ENCODE peak calls at places on chromosomes 13 and 19, in nine cellular contexts. U is PC-9; E is stomach; D is neural progenitor cell; K is WERI-Rb-1; T is psoas muscle; F is ovary; A is H9; H is CD4-positive, alpha-beta memory T cell. V is an unnamed sample.

GRCh38 chr19:41705393-41706174 is 2.8 kb upstream of the CEACAM5 start:
- DNase-seq in F (no peak), U (peak), H (no peak), E (no peak), T (no peak), D (peak), A (peak), K (no peak), V (no peak)

GRCh38 chr13:33446821-33447481 is 161.4 kb upstream of the STARD13 start:
- DNase-seq in T (no peak), U (peak), H (no peak), A (no peak), K (no peak), F (no peak), E (peak), D (no peak), V (no peak)

GRCh38 chr13:32947411-32947810 is 68.8 kb upstream of the KL start:
- DNase-seq in H (no peak), D (no peak), U (no peak), K (no peak), A (no peak), F (no peak), T (no peak), E (no peak), V (no peak)

GRCh38 chr19:48715681-48716171 is 3.8 kb downstream of the MAMSTR start:
- DNase-seq in E (no peak), T (peak), U (no peak), D (no peak), A (peak), K (no peak), H (no peak), F (peak), V (no peak)

GRCh38 chr19:51702103-51702753 is 9.1 kb downstream of the SPACA6 start:
- DNase-seq in T (peak), K (no peak), F (peak), A (peak), E (peak), U (peak), D (peak), H (peak), V (peak)

GRCh38 chr13:40193290-40194203 is 472.9 kb downstream of the FOXO1 start:
- DNase-seq in E (no peak), D (no peak), U (no peak), T (peak), A (no peak), F (no peak), H (no peak), K (no peak), V (peak)

GRCh38 chr19:55452381-55453325 is 8.8 kb downstream of the ISOC2 start:
- DNase-seq in A (peak), H (peak), E (peak), F (peak), K (peak), D (peak), U (no peak), T (peak), V (peak)

GRCh38 chr19:3403489-3404323 is 37.3 kb downstream of the NFIC start:
- DNase-seq in K (no peak), H (no peak), A (no peak), E (peak), D (no peak), T (peak), F (peak), U (no peak), V (peak)

GRCh38 chr13:48159436-48160225 is 64.7 kb upstream of the MED4 start:
- DNase-seq in T (no peak), U (no peak), A (no peak), F (no peak), D (no peak), H (no peak), K (no peak), E (no peak), V (no peak)

GRCh38 chr19:33391631-33392249 is 18.2 kb downstream of the CEBPG start:
- DNase-seq in H (no peak), T (no peak), E (no peak), F (peak), A (no peak), D (no peak), K (no peak), U (no peak), V (no peak)

GRCh38 chr13:30376426-30377311 is 45.6 kb upstream of the UBE2L5 start:
- DNase-seq in D (no peak), A (no peak), T (no peak), H (peak), F (no peak), K (no peak), U (no peak), E (peak), V (no peak)

GRCh38 chr13:20684535-20684934 is 19.0 kb upstream of the IL17D start:
- DNase-seq in D (no peak), F (no peak), U (no peak), K (no peak), H (no peak), E (no peak), T (no peak), A (no peak), V (no peak)

GRCh38 chr13:111153977-111154332 is 38.8 kb downstream of the ARHGEF7 start:
- DNase-seq in K (no peak), F (no peak), T (no peak), H (no peak), D (no peak), E (no peak), A (no peak), U (peak), V (no peak)

GRCh38 chr13:40536443-40537113 is 129.9 kb downstream of the FOXO1 start:
- DNase-seq in A (no peak), E (peak), U (peak), D (no peak), T (peak), F (no peak), H (no peak), K (no peak), V (no peak)

GRCh38 chr13:48896312-48896711 is 79.4 kb upstream of the FNDC3A start:
- DNase-seq in U (no peak), D (no peak), E (no peak), T (no peak), A (no peak), K (no peak), H (no peak), F (no peak), V (no peak)

GRCh38 chr19:1523412-1524205 is at the start of gene PLK5:
- DNase-seq in A (no peak), U (no peak), F (no peak), E (no peak), D (peak), H (no peak), K (no peak), T (no peak), V (peak)

GRCh38 chr13:27354379-27354778 is 70.0 kb upstream of the GTF3A start:
- DNase-seq in H (no peak), K (no peak), U (no peak), T (no peak), E (no peak), F (no peak), D (no peak), A (no peak), V (no peak)

GRCh38 chr19:53883231-53883661 is 1.2 kb downstream of the PRKCG start:
- DNase-seq in A (no peak), E (no peak), F (no peak), T (peak), U (no peak), K (no peak), H (peak), D (peak), V (no peak)

GRCh38 chr19:49400034-49400433 is 12.0 kb downstream of the KASH5 start:
- DNase-seq in F (no peak), U (no peak), E (no peak), K (no peak), A (no peak), H (no peak), T (no peak), D (no peak), V (no peak)

GRCh38 chr19:7670150-7670784 is 1.4 kb downstream of the RETN start:
- DNase-seq in D (peak), T (no peak), U (no peak), K (no peak), H (no peak), E (no peak), F (no peak), A (no peak), V (no peak)

GRCh38 chr19:30449191-30449590 is 77.0 kb downstream of the ZNF536 start:
- DNase-seq in E (no peak), A (no peak), T (no peak), D (no peak), F (no peak), U (no peak), K (no peak), H (no peak), V (no peak)
- H3K27ac ChIP-seq in E (peak), A (no peak), T (no peak), D (no peak), F (no peak), U (no peak), K (no peak), H (no peak), V (no peak)

GRCh38 chr19:5129691-5130090 is 160.8 kb downstream of the KDM4B start:
- DNase-seq in D (no peak), H (no peak), U (no peak), F (no peak), E (no peak), T (no peak), K (no peak), A (no peak), V (no peak)

GRCh38 chr19:5127710-5128109 is 158.8 kb downstream of the KDM4B start:
- DNase-seq in U (no peak), D (no peak), K (no peak), F (no peak), T (no peak), H (no peak), A (no peak), E (no peak), V (no peak)

GRCh38 chr19:5130371-5131030 is 161.6 kb downstream of the KDM4B start:
- DNase-seq in H (peak), D (no peak), T (no peak), K (peak), E (no peak), A (no peak), F (no peak), U (no peak), V (no peak)

GRCh38 chr19:5128251-5128931 is 159.5 kb downstream of the KDM4B start:
- DNase-seq in F (peak), D (peak), H (no peak), E (peak), K (peak), T (peak), A (no peak), U (no peak), V (no peak)

GRCh38 chr19:5128932-5129389 is 160.0 kb downstream of the KDM4B start:
- DNase-seq in A (no peak), K (peak), E (peak), H (no peak), T (peak), D (no peak), F (peak), U (no peak), V (no peak)
- H3K27ac ChIP-seq in A (no peak), K (peak), E (no peak), H (no peak), T (no peak), D (no peak), F (peak), U (no peak), V (no peak)

DNA sequence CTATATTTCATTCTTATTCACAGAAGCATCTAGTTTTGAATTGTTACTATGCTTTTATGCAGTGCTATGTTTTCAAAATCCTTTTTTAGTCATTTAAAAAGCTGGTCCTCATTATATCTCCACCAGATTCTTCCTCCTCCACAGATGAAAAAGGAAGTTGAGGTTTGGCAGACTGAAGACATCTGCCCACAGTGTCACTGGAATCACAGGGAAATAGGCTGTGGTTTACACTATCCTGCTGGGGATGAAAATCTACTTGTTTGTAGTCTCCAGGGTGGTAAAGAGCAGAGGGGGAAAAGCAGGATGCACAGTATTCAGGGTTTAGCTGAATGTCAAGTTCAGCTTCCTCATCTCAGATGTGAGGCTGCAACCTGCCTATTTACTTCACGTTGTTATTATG is 351.2 kb downstream of the DNAJC15 start:
- DNase-seq in T (no peak), D (no peak), F (no peak), K (no peak), A (no peak), U (no peak), E (no peak), H (no peak), V (no peak)
- H3K27ac ChIP-seq in T (no peak), D (no peak), F (no peak), K (no peak), A (no peak), U (no peak), E (no peak), H (no peak), V (no peak)

GRCh38 chr13:38669234-38669964 is 17.5 kb upstream of the FREM2 start:
- DNase-seq in T (no peak), F (no peak), U (no peak), H (no peak), K (no peak), A (no peak), D (no peak), E (no peak), V (no peak)

GRCh38 chr13:38670627-38671026 is 16.2 kb upstream of the FREM2 start:
- DNase-seq in A (no peak), D (no peak), F (no peak), T (no peak), U (no peak), H (no peak), K (no peak), E (no peak), V (no peak)

DNA sequence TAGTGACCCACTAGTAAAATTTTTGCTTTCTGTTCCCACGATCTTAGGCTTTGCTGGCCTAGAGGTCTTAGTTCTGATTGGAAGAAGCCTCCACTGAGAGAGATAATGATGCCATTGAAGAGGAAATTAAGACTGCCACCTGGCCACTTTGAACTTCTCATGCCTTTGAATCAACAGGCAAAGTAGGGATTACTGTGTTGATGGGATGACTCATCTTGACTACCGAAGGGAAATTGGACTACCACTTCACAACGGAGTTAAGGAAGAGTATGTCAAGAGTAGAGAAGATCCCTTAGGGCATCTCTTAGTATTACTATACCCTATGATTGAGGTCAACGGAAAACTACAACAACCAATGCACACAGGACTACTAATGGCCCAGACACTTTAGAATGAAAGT is 12.7 kb upstream of the FREM2 start:
- DNase-seq in D (no peak), E (no peak), U (no peak), F (no peak), K (no peak), T (no peak), H (no peak), A (no peak), V (no peak)
- H3K27ac ChIP-seq in D (no peak), E (no peak), U (no peak), F (no peak), K (no peak), T (no peak), H (no peak), A (no peak), V (no peak)

GRCh38 chr19:38838986-38839761 is 7.6 kb upstream of the ECH1 start:
- DNase-seq in T (peak), A (no peak), D (no peak), H (no peak), F (no peak), E (no peak), K (no peak), U (no peak), V (no peak)

GRCh38 chr19:38841180-38841766 is 8.5 kb downstream of the HNRNPL start:
- DNase-seq in F (no peak), K (no peak), T (peak), D (no peak), H (no peak), U (no peak), E (no peak), A (no peak), V (no peak)

GRCh38 chr19:38840583-38840968 is 9.0 kb upstream of the ECH1 start:
- DNase-seq in A (no peak), U (no peak), F (no peak), E (no peak), H (no peak), K (no peak), T (peak), D (no peak), V (no peak)

GRCh38 chr19:38838208-38838985 is 6.8 kb upstream of the ECH1 start:
- DNase-seq in F (no peak), K (no peak), T (peak), A (no peak), H (no peak), D (no peak), E (peak), U (peak), V (no peak)

GRCh38 chr19:38839816-38840582 is 8.4 kb upstream of the ECH1 start:
- DNase-seq in H (no peak), T (peak), K (no peak), D (no peak), E (no peak), F (no peak), U (no peak), A (no peak), V (no peak)
- H3K27ac ChIP-seq in H (no peak), T (peak), K (no peak), D (peak), E (peak), F (no peak), U (peak), A (no peak), V (no peak)

DNA sequence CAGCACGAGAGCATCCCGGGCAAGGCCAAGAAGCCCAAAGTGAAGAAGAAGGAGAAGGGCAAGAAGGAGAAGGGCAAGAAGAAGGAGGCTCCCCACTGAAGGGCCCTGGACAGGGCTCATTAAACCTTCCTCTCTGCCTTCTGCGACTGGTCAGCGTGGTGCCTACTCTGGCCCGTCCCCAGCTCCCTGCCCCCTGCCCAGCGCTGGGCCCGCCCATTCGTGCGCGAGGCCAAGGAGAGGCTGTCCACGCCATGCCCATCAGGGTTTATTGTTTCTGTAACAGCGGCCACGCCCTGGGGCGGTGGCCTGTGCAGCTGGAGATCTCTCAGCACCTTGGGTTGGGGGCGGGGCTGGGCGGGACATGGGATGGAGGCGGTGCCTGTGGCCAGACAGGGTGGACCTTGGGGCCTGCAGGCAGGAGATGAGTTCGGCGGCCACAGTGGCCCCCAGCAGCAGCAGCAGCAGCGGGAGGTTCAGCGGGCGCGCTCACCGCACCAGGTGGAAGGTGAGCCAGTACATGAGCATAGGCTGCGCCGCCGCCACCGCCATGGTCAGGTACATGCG is 897 bp downstream of the C19orf33 start:
- DNase-seq in U (peak), F (no peak), T (no peak), D (peak), A (peak), H (no peak), E (peak), K (peak), V (no peak)
- H3K27ac ChIP-seq in U (peak), F (no peak), T (no peak), D (no peak), A (no peak), H (no peak), E (peak), K (peak), V (no peak)

DNA sequence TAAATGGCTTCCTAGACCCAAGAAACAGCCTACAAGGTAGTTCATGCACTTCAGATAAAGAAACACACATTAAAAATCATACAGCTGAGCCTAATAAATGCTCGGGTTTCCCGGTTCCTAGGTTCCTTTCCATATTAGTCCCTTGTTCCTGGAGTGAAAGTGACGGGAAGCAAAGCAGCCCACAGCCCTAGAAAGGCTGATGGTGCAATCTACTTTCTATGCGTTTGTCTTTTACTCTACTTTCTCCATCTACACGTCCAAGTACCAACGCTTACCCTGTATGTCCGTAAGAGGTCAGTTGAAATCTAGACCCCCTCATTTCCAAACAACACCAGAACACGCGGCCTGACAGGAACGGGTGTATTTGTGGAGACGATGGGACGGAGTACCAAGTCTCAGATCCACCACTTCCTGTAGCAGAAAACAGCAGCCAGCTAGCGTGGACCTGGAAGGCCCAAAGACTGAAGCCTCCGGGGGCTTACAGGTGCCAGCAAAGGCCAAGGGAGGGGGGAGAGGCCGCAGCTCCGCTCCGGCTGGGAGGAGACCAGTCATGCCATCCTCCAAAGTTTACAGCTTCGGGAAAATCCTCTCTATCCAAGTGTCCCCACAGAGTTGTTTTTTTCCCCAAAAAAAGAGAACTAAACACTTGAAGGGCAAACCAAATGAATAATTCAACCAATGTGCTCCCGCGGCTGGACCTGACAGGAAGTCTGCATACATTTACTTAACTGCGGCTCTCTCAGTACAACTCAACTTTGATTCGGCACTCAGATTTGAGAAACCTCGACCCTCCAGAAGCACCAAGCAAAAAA is 34.1 kb downstream of the STK24 start:
- DNase-seq in U (no peak), T (peak), E (no peak), K (no peak), D (no peak), A (no peak), F (no peak), H (no peak), V (no peak)
- H3K27ac ChIP-seq in U (no peak), T (peak), E (peak), K (no peak), D (no peak), A (no peak), F (no peak), H (peak), V (no peak)

GRCh38 chr19:18469245-18470107 is 31.5 kb upstream of the ISYNA1 start:
- DNase-seq in T (peak), K (peak), E (peak), D (peak), A (peak), F (peak), H (peak), U (no peak), V (no peak)

GRCh38 chr19:18467978-18468377 is 30.0 kb upstream of the ISYNA1 start:
- DNase-seq in T (no peak), E (no peak), K (no peak), D (no peak), F (no peak), H (no peak), U (no peak), A (no peak), V (no peak)

GRCh38 chr19:18470153-18470552 is 32.2 kb upstream of the ISYNA1 start:
- DNase-seq in H (no peak), A (peak), K (peak), F (no peak), U (no peak), E (no peak), D (peak), T (no peak), V (peak)

GRCh38 chr19:18468930-18469244 is 31.0 kb upstream of the ISYNA1 start:
- DNase-seq in T (no peak), D (no peak), K (no peak), U (no peak), E (no peak), A (no peak), F (no peak), H (no peak), V (no peak)

GRCh38 chr19:18468517-18468916 is 30.6 kb upstream of the ISYNA1 start:
- DNase-seq in E (no peak), U (no peak), K (no peak), H (no peak), A (no peak), T (peak), F (no peak), D (no peak), V (no peak)
- H3K27ac ChIP-seq in E (peak), U (peak), K (no peak), H (no peak), A (no peak), T (peak), F (no peak), D (no peak), V (no peak)

V was measured in substantia nigra.